ENCODE peak calls at places on chromosomes 13 and 19, in four cellular contexts. R is A673, Y is mucosa of descending colon, J is BE2C. X is an unnamed sample. For H3K36me3 and H3K9me3, the result is how much of the 10 kb centered on the place peaks cover.

GRCh38 chr19:55212447-55212846 is 3.1 kb upstream of the PTPRH start:
- DNase-seq in R (peak), Y (peak), J (peak), X (no peak)

GRCh38 chr19:39967561-39967960 is 3.4 kb upstream of the PSMC4 start:
- DNase-seq in R (no peak), Y (no peak), J (no peak), X (no peak)

GRCh38 chr13:50969691-50970090 is 60.1 kb downstream of the RNASEH2B start:
- DNase-seq in R (peak), Y (peak), J (peak), X (peak)

GRCh38 chr13:109196896-109197295 is 567.5 kb downstream of the MYO16 start:
- DNase-seq in R (peak), Y (no peak), J (peak), X (no peak)

GRCh38 chr13:27283906-27284523 is 13.4 kb downstream of the RASL11A start:
- DNase-seq in R (no peak), Y (peak), J (no peak), X (no peak)

GRCh38 chr19:31261019-31261595 is 88.1 kb downstream of the TSHZ3 start:
- DNase-seq in R (no peak), Y (no peak), J (no peak), X (no peak)

GRCh38 chr13:53151692-53152421 is 123.2 kb downstream of the OLFM4 start:
- DNase-seq in R (peak), Y (peak), J (peak), X (peak)

GRCh38 chr19:11560404-11560988 is 1.5 kb upstream of the ELOF1 start:
- DNase-seq in R (peak), Y (peak), J (peak), X (no peak)

GRCh38 chr19:52923782-52924593 is 760 bp upstream of the ZNF888 start:
- DNase-seq in R (no peak), Y (peak), J (no peak), X (no peak)

GRCh38 chr13:38879278-38879677 is 111.4 kb downstream of the STOML3 start:
- DNase-seq in R (no peak), Y (peak), J (no peak), X (no peak)

GRCh38 chr19:10724573-10725071 is 6.7 kb downstream of the DNM2 start:
- DNase-seq in R (peak), Y (no peak), J (peak), X (no peak)

GRCh38 chr13:30334663-30335386 is 27.5 kb upstream of the KATNAL1 start:
- DNase-seq in R (peak), Y (peak), J (peak), X (peak)

GRCh38 chr13:113415825-113416224 is 37.5 kb downstream of the ADPRHL1 start:
- DNase-seq in R (no peak), Y (no peak), J (no peak), X (no peak)

GRCh38 chr13:20848944-20849343 is 53.6 kb downstream of the XPO4 start:
- DNase-seq in R (peak), Y (no peak), J (no peak), X (no peak)

GRCh38 chr13:20848203-20848602 is 54.3 kb downstream of the XPO4 start:
- DNase-seq in R (no peak), Y (no peak), J (no peak), X (no peak)

GRCh38 chr13:20840590-20840989 is 62.0 kb downstream of the XPO4 start:
- DNase-seq in R (no peak), Y (no peak), J (no peak), X (no peak)

GRCh38 chr13:20847298-20847697 is 55.2 kb downstream of the XPO4 start:
- DNase-seq in R (peak), Y (no peak), J (peak), X (no peak)

DNA sequence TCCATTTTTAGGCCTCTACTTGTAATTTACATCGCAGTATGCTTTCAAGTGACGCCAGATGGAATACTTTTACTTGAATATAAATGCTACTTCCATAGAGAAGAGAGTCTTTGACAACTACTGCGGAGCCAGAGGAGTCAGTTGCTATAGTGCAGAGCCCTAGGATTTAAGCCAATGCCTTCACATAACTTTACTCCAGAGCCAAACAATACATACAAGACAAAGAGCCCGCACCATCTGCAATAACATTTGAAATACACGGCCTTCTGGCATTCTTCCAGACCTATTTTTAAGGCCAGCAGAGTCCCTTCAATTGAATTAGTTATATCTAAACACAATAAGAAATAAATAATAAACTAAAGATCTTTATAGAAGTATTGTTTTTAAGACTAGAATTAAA is 59.4 kb downstream of the XPO4 start:
- DNase-seq in R (no peak), Y (no peak), J (peak), X (no peak)
- H3K36me3 ChIP-seq in R (under half), Y (under half), J (under half), X (under half)

DNA sequence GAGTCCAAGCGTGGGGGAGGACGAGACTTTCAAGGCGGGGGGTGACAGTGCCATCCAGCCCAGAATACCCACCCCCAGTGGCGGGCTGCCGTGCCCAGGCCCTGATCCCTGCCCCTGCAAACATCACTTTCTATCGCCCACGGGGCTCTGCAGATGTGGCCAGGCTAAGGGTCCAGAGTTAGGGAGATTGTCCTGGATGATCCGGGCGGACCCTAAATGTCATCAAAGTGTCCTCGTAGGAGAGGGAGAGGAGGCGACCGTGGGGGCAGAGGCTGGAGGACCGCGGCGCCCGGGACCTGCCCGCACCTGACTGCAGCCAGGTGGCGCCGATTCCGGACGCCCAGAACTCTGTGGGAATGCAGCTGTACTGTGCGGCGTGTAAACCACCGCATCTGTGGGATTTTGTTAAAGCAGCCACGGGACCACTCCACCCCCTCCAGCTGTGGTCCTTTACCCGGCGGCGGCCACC is 32.4 kb downstream of the GJA3 start:
- DNase-seq in R (no peak), Y (peak), J (no peak), X (no peak)
- H3K4me3 ChIP-seq in R (peak), Y (peak), J (peak), X (peak)

DNA sequence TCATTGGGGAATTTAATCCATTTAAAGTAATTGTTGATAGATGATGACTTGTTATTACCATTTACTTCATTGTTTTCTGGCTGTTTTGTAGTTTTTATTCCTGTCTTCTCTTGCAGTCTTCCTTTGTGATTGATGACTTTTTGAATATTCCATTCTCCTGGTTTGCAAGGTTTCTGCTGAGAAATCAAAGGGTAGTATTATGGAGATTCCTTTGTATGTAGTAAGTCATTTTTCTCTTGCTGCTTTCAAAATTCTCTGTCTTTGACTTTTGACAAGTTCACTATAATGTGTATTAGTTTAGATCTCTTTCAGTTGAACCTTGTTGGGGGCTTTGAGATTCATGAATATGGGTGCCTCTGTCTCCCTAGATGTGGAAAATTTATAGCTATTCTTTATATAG is 6.0 kb downstream of the ZNF559 start:
- DNase-seq in R (no peak), Y (no peak), J (no peak), X (no peak)
- H3K9me3 ChIP-seq in R (half or more), Y (half or more), J (under half), X (under half)

DNA sequence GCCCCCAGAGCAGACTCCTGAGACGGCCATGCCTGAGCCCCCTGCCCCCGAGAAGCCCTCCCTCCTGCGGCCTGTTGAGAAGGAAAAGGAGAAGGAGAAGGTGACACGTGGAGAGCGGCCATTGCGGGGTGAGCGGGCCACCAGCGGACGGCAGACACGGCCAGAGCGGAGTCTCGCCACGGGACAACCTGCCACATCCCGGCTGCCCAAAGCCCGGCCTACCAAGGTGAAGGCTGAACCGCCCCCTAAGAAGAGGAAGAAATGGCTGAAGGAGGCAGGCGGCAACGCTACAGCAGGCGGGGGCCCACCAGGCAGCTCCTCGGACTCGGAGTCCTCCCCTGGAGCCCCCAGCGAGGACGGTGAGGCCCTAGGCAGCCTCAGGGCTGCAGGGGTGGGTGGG is 24.1 kb downstream of the RRAS start:
- DNase-seq in R (no peak), Y (no peak), J (no peak), X (no peak)
- H3K36me3 ChIP-seq in R (half or more), Y (under half), J (under half), X (under half)

DNA sequence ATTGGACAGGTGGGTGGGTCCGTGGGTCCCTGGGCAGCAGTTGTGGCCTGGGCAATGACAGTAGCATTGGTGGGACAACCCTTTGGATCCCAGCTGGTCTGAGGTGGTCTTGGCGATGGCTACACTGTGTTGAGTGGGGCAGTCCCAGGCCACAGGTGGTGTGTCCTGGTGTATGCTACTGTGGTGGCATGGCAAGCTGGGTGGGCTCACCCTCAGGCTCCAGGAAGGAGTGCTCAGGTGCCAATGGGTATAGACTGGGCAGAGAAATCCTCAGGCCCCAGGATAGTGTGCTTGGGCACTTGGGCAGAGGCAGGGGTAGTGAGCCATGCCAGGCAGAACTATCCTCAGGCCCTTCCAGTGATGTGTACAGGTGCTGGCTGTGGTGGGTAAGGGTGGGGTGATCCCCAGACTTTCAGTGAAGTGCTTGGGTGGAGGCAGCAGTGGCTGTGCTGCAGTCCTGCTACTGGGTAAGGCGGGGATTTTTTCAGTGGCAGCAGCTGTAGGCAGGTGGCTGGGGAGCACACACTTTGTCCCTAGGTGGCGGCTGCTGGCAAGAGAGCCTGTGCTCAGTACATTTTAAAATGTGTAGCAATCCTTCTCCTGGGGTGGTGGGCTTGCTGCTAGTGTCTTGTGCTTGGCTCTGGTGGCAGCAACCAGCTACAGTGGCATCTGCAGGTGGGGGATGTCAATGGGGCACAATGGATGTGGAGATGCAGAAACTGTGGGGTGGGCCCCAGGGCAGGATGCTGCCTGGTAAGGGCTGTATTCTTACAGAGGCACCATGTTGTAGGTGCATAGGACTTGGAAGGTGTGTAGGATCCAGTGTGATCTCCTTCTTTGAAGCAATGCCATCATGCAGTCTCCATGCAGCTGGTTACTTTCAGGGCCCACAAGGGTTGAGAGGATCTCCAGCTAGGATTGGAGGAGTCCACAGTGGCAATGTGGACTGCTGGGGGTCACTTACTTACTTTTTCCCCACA is 64.9 kb downstream of the DNAJC3 start:
- DNase-seq in R (no peak), Y (no peak), J (no peak), X (no peak)
- H3K4me3 ChIP-seq in R (no peak), Y (no peak), J (no peak), X (no peak)

X was measured in iPS DF 6.9.